ENCODE peak calls at places on chromosomes 12 and 14, in six cellular contexts. C is left lung; K is left ventricle myocardium superior; Q is GM23338; U is kidney; E is effector memory CD8-positive, alpha-beta T cell. N is an unnamed sample.

GRCh38 chr12:85273411-85274075 is 6.5 kb upstream of the ALX1 start:
- DNase-seq in C (no peak), K (no peak), Q (peak), U (peak), E (no peak), N (no peak)

GRCh38 chr14:96586056-96586455 is 83.9 kb downstream of the PAPOLA start:
- DNase-seq in C (no peak), K (no peak), Q (no peak), U (no peak), E (no peak), N (no peak)

GRCh38 chr12:19430988-19431387 is 8.3 kb upstream of the AEBP2 start:
- DNase-seq in C (no peak), K (no peak), Q (no peak), U (no peak), E (no peak), N (no peak)

GRCh38 chr14:51738754-51739153 is 87.0 kb downstream of the FRMD6 start:
- DNase-seq in C (no peak), K (no peak), Q (peak), U (no peak), E (no peak), N (peak)

GRCh38 chr14:67502867-67503266 is 14.3 kb upstream of the TMEM229B start:
- DNase-seq in C (no peak), K (no peak), Q (no peak), U (no peak), E (no peak), N (no peak)

GRCh38 chr12:112182499-112182898 is 57.1 kb downstream of the TRAFD1 start:
- DNase-seq in C (no peak), K (no peak), Q (no peak), U (peak), E (no peak), N (no peak)

GRCh38 chr12:65430571-65431306 is 152.3 kb downstream of the MSRB3 start:
- DNase-seq in C (no peak), K (no peak), Q (no peak), U (no peak), E (no peak), N (no peak)

GRCh38 chr14:95025218-95025617 is 132.1 kb downstream of the DICER1 start:
- DNase-seq in C (no peak), K (no peak), Q (no peak), U (no peak), E (no peak), N (no peak)

GRCh38 chr14:104201496-104201895 is 63.1 kb downstream of the KIF26A start:
- DNase-seq in C (no peak), K (no peak), Q (no peak), U (no peak), E (no peak), N (no peak)

GRCh38 chr12:110256780-110257431 is 24.1 kb upstream of the ATP2A2 start:
- DNase-seq in C (peak), K (peak), Q (no peak), U (peak), E (no peak), N (no peak)

GRCh38 chr14:61754627-61755381 is 7.4 kb upstream of the SNAPC1 start:
- DNase-seq in C (no peak), K (no peak), Q (peak), U (no peak), E (no peak), N (no peak)

GRCh38 chr12:114750905-114751304 is 66.9 kb upstream of the TBX3 start:
- DNase-seq in C (no peak), K (no peak), Q (no peak), U (no peak), E (no peak), N (no peak)

GRCh38 chr12:120262852-120263724 is 2.4 kb downstream of the PXN start:
- DNase-seq in C (no peak), K (peak), Q (no peak), U (peak), E (no peak), N (no peak)

GRCh38 chr14:69713127-69713800 is 53.7 kb upstream of the SRSF5 start:
- DNase-seq in C (no peak), K (no peak), Q (peak), U (no peak), E (no peak), N (no peak)

GRCh38 chr12:50936821-50937220 is 15.5 kb upstream of the HIGD1C start:
- DNase-seq in C (no peak), K (no peak), Q (no peak), U (no peak), E (no peak), N (no peak)

GRCh38 chr14:106094654-106095189 is 568.3 kb downstream of the TMEM121 start:
- DNase-seq in C (no peak), K (no peak), Q (no peak), U (no peak), E (peak), N (no peak)

GRCh38 chr14:78162202-78162601 is 8.0 kb upstream of the NRXN3 start:
- DNase-seq in C (no peak), K (no peak), Q (no peak), U (no peak), E (no peak), N (no peak)

GRCh38 chr14:72549026-72549425 is 344.9 kb downstream of the DPF3 start:
- DNase-seq in C (peak), K (no peak), Q (no peak), U (no peak), E (no peak), N (no peak)

GRCh38 chr12:93183940-93184663 is 193.6 kb upstream of the NUDT4 start:
- DNase-seq in C (no peak), K (peak), Q (no peak), U (no peak), E (no peak), N (no peak)

GRCh38 chr14:52906141-52906601 is 44.7 kb downstream of the FERMT2 start:
- DNase-seq in C (no peak), K (no peak), Q (no peak), U (no peak), E (no peak), N (no peak)